ENCODE peak calls at places on chromosomes 3 and 15, in six cellular contexts. Y is breast epithelium, M is heart right ventricle, E is transverse colon, N is MM.1S, X is astrocyte of the cerebellum. S is an unnamed sample.

GRCh38 chr15:57861805-57862586 is 155.5 kb downstream of the POLR2M start:
- DNase-seq in Y (no peak), M (no peak), E (no peak), N (no peak), X (peak; percentile 77), S (no peak)

GRCh38 chr15:34650177-34650576 is 66.7 kb upstream of the GOLGA8B start:
- DNase-seq in Y (no peak), M (no peak), E (no peak), N (no peak), X (no peak), S (no peak)

GRCh38 chr15:55846108-55846707 is 103.3 kb upstream of the PRTG start:
- DNase-seq in Y (no peak), M (peak; percentile 78), E (peak; percentile 23), N (peak; percentile 81), X (peak; percentile 67), S (peak; percentile 77)

GRCh38 chr3:174620855-174621457 is 238.2 kb upstream of the NAALADL2 start:
- DNase-seq in Y (no peak), M (no peak), E (no peak), N (no peak), X (no peak), S (no peak)

GRCh38 chr3:149325581-149325980 is 7.9 kb downstream of the TM4SF18 start:
- DNase-seq in Y (no peak), M (no peak), E (no peak), N (no peak), X (no peak), S (no peak)

GRCh38 chr15:29337156-29337959 is 67.7 kb upstream of the NSMCE3 start:
- DNase-seq in Y (no peak), M (no peak), E (no peak), N (no peak), X (peak; percentile 61), S (no peak)

GRCh38 chr3:88219138-88219792 is 69.5 kb downstream of the C3orf38 start:
- DNase-seq in Y (no peak), M (peak; percentile 34), E (peak; percentile 39), N (peak; percentile 75), X (peak; percentile 64), S (peak; percentile 54)

GRCh38 chr3:44047796-44048195 is 193.9 kb upstream of the TOPAZ1 start:
- DNase-seq in Y (no peak), M (no peak), E (no peak), N (no peak), X (no peak), S (no peak)

GRCh38 chr3:150787741-150788370 is 24.9 kb upstream of the SIAH2 start:
- DNase-seq in Y (peak; percentile 45), M (peak; percentile 77), E (peak; percentile 87), N (peak; percentile 84), X (peak; percentile 44), S (peak; percentile 60)

GRCh38 chr3:37628711-37629301 is 232.9 kb upstream of the CTDSPL start:
- DNase-seq in Y (no peak), M (no peak), E (peak; percentile 15), N (no peak), X (no peak), S (no peak)

GRCh38 chr15:88118035-88118434 is 138.5 kb downstream of the NTRK3 start:
- DNase-seq in Y (no peak), M (no peak), E (no peak), N (no peak), X (no peak), S (no peak)

GRCh38 chr3:133691410-133692107 is 29.8 kb upstream of the TOPBP1 start:
- DNase-seq in Y (no peak), M (no peak), E (no peak), N (no peak), X (no peak), S (no peak)

GRCh38 chr3:6132684-6133432 is 728.1 kb upstream of the GRM7 start:
- DNase-seq in Y (no peak), M (no peak), E (no peak), N (no peak), X (no peak), S (no peak)

GRCh38 chr3:141442421-141442820 is 44.4 kb upstream of the RASA2 start:
- DNase-seq in Y (no peak), M (no peak), E (no peak), N (no peak), X (no peak), S (no peak)

GRCh38 chr15:91482799-91483198 is 370.7 kb upstream of the SLCO3A1 start:
- DNase-seq in Y (no peak), M (no peak), E (no peak), N (peak; percentile 83), X (no peak), S (no peak)

GRCh38 chr3:88150371-88150770 is 612 bp downstream of the C3orf38 start:
- DNase-seq in Y (no peak), M (no peak), E (no peak), N (peak; percentile 48), X (no peak), S (no peak)

GRCh38 chr15:69848551-69849231 is 249.0 kb downstream of the TLE3 start:
- DNase-seq in Y (no peak), M (no peak), E (no peak), N (no peak), X (no peak), S (no peak)

GRCh38 chr3:24477090-24477656 is 17.5 kb downstream of the THRB start:
- DNase-seq in Y (no peak), M (no peak), E (no peak), N (no peak), X (no peak), S (no peak)

GRCh38 chr3:41630708-41631107 is 331.2 kb downstream of the ULK4 start:
- DNase-seq in Y (no peak), M (no peak), E (no peak), N (no peak), X (no peak), S (no peak)

GRCh38 chr15:86355798-86356197 is 276.1 kb downstream of the AGBL1 start:
- DNase-seq in Y (no peak), M (no peak), E (no peak), N (no peak), X (no peak), S (no peak)

GRCh38 chr3:172247525-172248274 is 200.6 kb downstream of the GHSR start:
- DNase-seq in Y (no peak), M (no peak), E (no peak), N (no peak), X (no peak), S (no peak)

GRCh38 chr3:172305974-172306373 is 142.3 kb downstream of the GHSR start:
- DNase-seq in Y (no peak), M (no peak), E (no peak), N (no peak), X (no peak), S (no peak)

GRCh38 chr3:45688882-45689786 is at the start of gene SACM1L:
- DNase-seq in Y (peak; percentile 98), M (peak; percentile 99), E (peak; percentile 99), N (peak; percentile 99), X (peak; percentile 96), S (peak; percentile 98)

GRCh38 chr3:45688194-45688881 is 858 bp upstream of the SACM1L start:
- DNase-seq in Y (no peak), M (no peak), E (peak; percentile 28), N (peak; percentile 59), X (no peak), S (peak; percentile 32)

GRCh38 chr3:45689787-45690145 is 570 bp downstream of the SACM1L start:
- DNase-seq in Y (no peak), M (no peak), E (no peak), N (peak; percentile 21), X (no peak), S (no peak)

GRCh38 chr3:45686850-45687249 is 2.3 kb upstream of the SACM1L start:
- DNase-seq in Y (no peak), M (no peak), E (no peak), N (no peak), X (no peak), S (no peak)

DNA sequence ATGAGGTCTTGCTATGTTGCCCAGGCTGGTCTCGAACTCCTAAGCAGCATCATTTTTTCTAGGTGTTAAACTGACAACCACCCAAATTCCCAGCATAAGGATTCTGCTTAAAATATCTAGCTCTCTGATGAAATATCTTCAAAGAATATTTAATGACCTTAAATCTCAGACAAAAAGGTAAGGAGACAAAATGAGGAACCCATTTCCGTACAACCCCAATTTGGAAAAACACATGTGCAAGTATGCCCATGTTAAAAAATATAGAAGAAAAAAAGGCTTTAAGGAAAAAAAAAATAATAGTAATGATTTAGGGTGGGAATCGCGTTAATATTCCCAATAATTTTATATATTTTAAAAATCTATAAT is 1.4 kb upstream of the SACM1L start:
- DNase-seq in Y (no peak), M (no peak), E (no peak), N (no peak), X (no peak), S (no peak)
- H3K4me3 ChIP-seq in Y (peak overlapping the region; percentile 71), M (peak overlapping the region; percentile 84), E (no peak overlapping the region), N (peak overlapping the region; percentile 89), X (peak overlapping the region; percentile 65), S (peak overlapping the region; percentile 73)

GRCh38 chr15:47719730-47720129 is 2.4 kb downstream of the SEMA6D start:
- DNase-seq in Y (no peak), M (no peak), E (no peak), N (no peak), X (no peak), S (no peak)
- H3K4me3 ChIP-seq in Y (peak overlapping the region; percentile 83), M (peak overlapping the region; percentile 89), E (no peak overlapping the region), N (no peak overlapping the region), X (peak overlapping the region; percentile 60), S (no peak overlapping the region)

GRCh38 chr15:81264072-81264857 is 59.7 kb downstream of the STARD5 start:
- DNase-seq in Y (no peak), M (no peak), E (no peak), N (no peak), X (no peak), S (no peak)

GRCh38 chr15:81268340-81268739 is 55.6 kb downstream of the STARD5 start:
- DNase-seq in Y (no peak), M (no peak), E (no peak), N (no peak), X (no peak), S (no peak)

GRCh38 chr15:81265256-81265943 is 58.5 kb downstream of the STARD5 start:
- DNase-seq in Y (no peak), M (no peak), E (no peak), N (peak; percentile 80), X (no peak), S (no peak)

GRCh38 chr15:81263477-81263876 is 60.5 kb downstream of the STARD5 start:
- DNase-seq in Y (no peak), M (no peak), E (no peak), N (no peak), X (no peak), S (no peak)

GRCh38 chr15:81265944-81266775 is 57.8 kb downstream of the STARD5 start:
- DNase-seq in Y (peak; percentile 55), M (peak; percentile 80), E (peak; percentile 86), N (peak; percentile 90), X (peak; percentile 57), S (peak; percentile 85)
- H3K4me3 ChIP-seq in Y (peak overlapping the region; percentile 12), M (no peak overlapping the region), E (no peak overlapping the region), N (peak overlapping the region; percentile 48), X (no peak overlapping the region), S (peak overlapping the region; percentile 1)

DNA sequence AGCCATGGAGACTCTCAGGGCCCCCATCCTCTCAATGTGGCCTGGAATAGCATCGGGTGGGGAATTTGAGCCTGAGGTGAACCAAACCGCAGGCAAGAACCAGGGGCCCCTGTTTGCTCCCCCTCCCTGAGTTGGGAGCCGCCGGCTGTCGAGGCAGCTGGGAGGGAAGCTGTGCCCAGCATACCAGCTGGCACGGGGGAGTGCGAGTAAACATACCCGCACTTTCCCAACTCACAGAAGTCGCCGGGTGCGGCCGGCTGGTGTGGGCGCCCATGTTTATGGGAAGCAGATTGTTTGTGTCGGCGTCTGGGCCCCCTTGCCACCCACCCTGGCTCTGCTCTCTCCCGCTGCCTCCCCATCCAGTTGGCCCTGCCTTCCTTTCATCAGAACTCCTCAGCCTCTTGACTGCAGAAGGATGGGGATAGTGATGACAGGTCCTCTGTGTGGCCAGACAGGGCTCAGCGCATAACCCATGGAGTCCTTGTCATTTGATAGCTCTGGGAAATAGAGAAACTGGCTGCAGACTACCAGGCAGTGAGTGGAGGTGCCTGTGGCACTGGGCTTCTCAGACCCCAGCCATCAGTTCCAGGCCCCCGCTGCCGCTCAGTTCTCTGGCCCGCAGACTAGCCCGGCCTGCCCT is 60.4 kb downstream of the CACNA2D2 start:
- DNase-seq in Y (no peak), M (no peak), E (peak; percentile 22), N (no peak), X (no peak), S (no peak)
- H3K4me3 ChIP-seq in Y (no peak overlapping the region), M (no peak overlapping the region), E (no peak overlapping the region), N (no peak overlapping the region), X (no peak overlapping the region), S (no peak overlapping the region)

S was measured in Jurkat, Clone E6-1.